ENCODE peak calls at places on chromosomes 3 and 15, in nine cellular contexts. K is MM.1S, Y is OCI-LY7, O is hepatocyte, C is PC-3, G is GM23338, N is SK-N-SH, B is GM23248, X is HCT116. F is an unnamed sample.
A peak's percentile ranks its signal among the peaks of the same experiment; 100 is the strongest.

GRCh38 chr3:152379415-152380042 is 110.8 kb downstream of the MBNL1 start:
- DNase-seq in G (no peak), K (no peak), Y (no peak), N (no peak), X (no peak), C (no peak), B (peak; percentile 39), O (no peak), F (no peak)

GRCh38 chr3:37030573-37030972 is 37.3 kb downstream of the MLH1 start:
- DNase-seq in C (no peak), X (no peak), B (peak; percentile 40), O (no peak), K (no peak), G (no peak), N (no peak), Y (no peak), F (no peak)

GRCh38 chr3:17087509-17087908 is 202.8 kb downstream of the PLCL2 start:
- DNase-seq in G (no peak), O (no peak), C (no peak), X (no peak), Y (no peak), K (no peak), B (no peak), N (no peak), F (no peak)

GRCh38 chr15:59976480-59976879 is 27.6 kb upstream of the FOXB1 start:
- DNase-seq in N (no peak), X (no peak), B (no peak), C (no peak), Y (peak; percentile 69), K (peak; percentile 94), O (no peak), G (no peak), F (no peak)

GRCh38 chr3:48215466-48215865 is 7.8 kb upstream of the CAMP start:
- DNase-seq in O (peak; percentile 40), K (no peak), N (no peak), C (no peak), X (no peak), Y (no peak), G (no peak), B (peak; percentile 63), F (no peak)

GRCh38 chr3:57089043-57089442 is 28.6 kb downstream of the SPATA12 start:
- DNase-seq in X (no peak), Y (no peak), B (no peak), K (no peak), G (no peak), C (no peak), O (no peak), N (no peak), F (no peak)

GRCh38 chr3:39141211-39141995 is 12.0 kb downstream of the CSRNP1 start:
- DNase-seq in G (no peak), X (no peak), N (peak; percentile 50), O (peak; percentile 76), B (peak; percentile 54), Y (no peak), K (no peak), C (peak; percentile 93), F (no peak)

GRCh38 chr15:84685304-84685703 is 27.3 kb upstream of the NMB start:
- DNase-seq in K (no peak), X (peak; percentile 50), O (peak; percentile 22), C (peak; percentile 47), B (peak; percentile 92), G (no peak), Y (no peak), N (no peak), F (no peak)

GRCh38 chr3:153756816-153757215 is 364.4 kb upstream of the ARHGEF26 start:
- DNase-seq in Y (no peak), X (no peak), C (peak; percentile 89), B (peak; percentile 87), K (no peak), O (no peak), N (no peak), G (no peak), F (no peak)

GRCh38 chr15:71191296-71191695 is 76.0 kb downstream of the THSD4 start:
- DNase-seq in G (no peak), N (no peak), Y (no peak), K (no peak), O (no peak), C (no peak), B (peak; percentile 43), X (no peak), F (no peak)

GRCh38 chr15:96068897-96069296 is 261.6 kb upstream of the NR2F2 start:
- DNase-seq in G (no peak), O (no peak), X (no peak), Y (no peak), K (no peak), N (no peak), B (no peak), C (no peak), F (no peak)
- H3K4me1 ChIP-seq in G (no peaks in the 10 kb centered on the region), O (no peaks in the 10 kb centered on the region), X (no peaks in the 10 kb centered on the region), Y (no peaks in the 10 kb centered on the region), K (peaks cover 3% of the 10 kb centered on the region), N (no peaks in the 10 kb centered on the region), B (no peaks in the 10 kb centered on the region), C (peaks cover 9% of the 10 kb centered on the region), F (peaks cover 9% of the 10 kb centered on the region)

DNA sequence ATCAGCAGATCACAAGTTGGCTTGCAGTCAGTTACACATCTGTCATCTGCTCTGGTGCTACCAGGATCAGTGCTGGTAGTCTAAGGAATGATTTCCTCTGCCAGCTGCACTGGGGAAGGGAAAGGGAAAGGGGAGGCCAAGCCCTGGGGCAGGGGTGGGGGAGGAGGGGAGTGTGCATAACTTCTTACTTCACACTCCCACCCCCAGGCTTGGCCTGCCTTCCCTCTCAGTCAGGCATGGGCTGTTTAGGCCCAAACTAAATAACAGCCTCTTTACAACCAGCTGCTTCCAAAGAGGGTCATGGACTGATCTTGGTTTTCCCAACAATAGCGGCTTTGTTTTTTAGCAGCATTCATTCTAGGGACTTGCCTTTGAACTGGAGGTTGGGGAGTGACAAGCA is 86.1 kb upstream of the PSMD6 start:
- DNase-seq in C (no peak), Y (no peak), K (no peak), B (no peak), O (peak; percentile 40), X (no peak), G (no peak), N (no peak), F (peak; percentile 18)
- TF ChIP-seq EZH2phosphoT487 in C (no peak), Y (no peak), K (no peak), B (no peak), O (no peak), X (no peak), G (no peak), N (no peak), F (no peak)

DNA sequence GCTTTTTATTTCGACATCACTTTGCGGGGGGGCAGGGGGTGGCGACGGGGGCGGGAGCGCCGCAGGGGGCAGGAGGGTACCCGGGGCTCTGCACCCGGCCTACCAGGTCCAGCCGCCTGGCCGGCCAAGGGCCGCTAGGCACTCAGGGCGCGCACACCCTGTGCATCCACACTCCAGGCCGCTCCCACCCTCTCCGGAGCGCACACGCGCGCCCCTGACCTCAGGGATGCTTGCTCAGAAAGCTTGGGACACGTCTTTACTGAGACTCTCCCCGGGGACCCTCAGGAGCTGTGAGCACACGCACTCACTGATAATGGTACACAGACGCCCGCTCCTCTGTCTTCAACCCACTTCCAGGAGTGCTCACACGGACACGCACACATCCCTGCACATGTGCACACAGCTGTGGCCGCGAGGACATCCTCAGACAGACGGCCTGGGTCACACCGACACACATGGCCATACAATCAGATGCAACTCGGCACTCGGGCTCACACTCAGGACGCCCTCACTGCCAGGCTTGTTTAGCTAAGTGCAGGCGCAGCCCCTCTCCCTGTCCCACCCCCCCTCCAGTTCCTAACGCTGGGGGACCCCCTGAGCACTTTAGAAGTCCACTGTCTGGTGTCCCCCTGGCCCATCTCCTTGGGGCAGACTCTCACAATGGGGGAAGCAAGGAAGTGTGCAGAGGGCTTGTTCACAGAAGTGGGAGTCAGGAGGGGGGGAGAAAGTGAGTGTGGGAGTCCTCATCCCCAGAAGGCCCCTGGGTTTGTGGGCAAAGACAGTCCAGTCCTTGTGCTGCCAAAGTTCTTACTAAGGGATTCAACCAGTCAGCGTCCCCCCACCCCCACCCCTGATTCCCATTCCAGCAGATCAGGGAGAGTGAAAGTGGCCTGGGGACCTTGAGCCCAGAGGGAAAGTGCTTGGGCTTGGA is 485 bp upstream of the GATA2 start:
- DNase-seq in X (no peak), O (no peak), B (peak; percentile 38), N (peak; percentile 92), Y (no peak), C (no peak), K (no peak), G (no peak), F (peak; percentile 36)
- H3K4me1 ChIP-seq in X (peaks cover 4% of the 10 kb centered on the region), O (peaks cover 26% of the 10 kb centered on the region), B (no peaks in the 10 kb centered on the region), N (no peaks in the 10 kb centered on the region), Y (no peaks in the 10 kb centered on the region), C (no peaks in the 10 kb centered on the region), K (peaks cover 4% of the 10 kb centered on the region), G (peaks cover 42% of the 10 kb centered on the region), F (peaks cover 39% of the 10 kb centered on the region)

GRCh38 chr3:11768604-11769003 is 78.1 kb downstream of the TAMM41 start:
- DNase-seq in C (no peak), O (no peak), G (no peak), B (no peak), K (no peak), Y (no peak), N (no peak), X (no peak), F (no peak)

GRCh38 chr3:11769704-11770103 is 77.0 kb downstream of the TAMM41 start:
- DNase-seq in N (no peak), Y (no peak), G (peak; percentile 6), C (no peak), K (no peak), X (no peak), O (no peak), B (no peak), F (no peak)

GRCh38 chr3:11770105-11770476 is 76.6 kb downstream of the TAMM41 start:
- DNase-seq in C (no peak), G (peak; percentile 44), B (peak; percentile 28), O (peak; percentile 9), Y (no peak), N (peak; percentile 19), K (no peak), X (no peak), F (no peak)

GRCh38 chr3:11774296-11774877 is 72.3 kb downstream of the TAMM41 start:
- DNase-seq in G (peak; percentile 89), N (peak; percentile 76), Y (peak; percentile 7), O (peak; percentile 75), K (no peak), C (peak; percentile 74), B (peak; percentile 56), X (peak; percentile 45), F (peak; percentile 79)

DNA sequence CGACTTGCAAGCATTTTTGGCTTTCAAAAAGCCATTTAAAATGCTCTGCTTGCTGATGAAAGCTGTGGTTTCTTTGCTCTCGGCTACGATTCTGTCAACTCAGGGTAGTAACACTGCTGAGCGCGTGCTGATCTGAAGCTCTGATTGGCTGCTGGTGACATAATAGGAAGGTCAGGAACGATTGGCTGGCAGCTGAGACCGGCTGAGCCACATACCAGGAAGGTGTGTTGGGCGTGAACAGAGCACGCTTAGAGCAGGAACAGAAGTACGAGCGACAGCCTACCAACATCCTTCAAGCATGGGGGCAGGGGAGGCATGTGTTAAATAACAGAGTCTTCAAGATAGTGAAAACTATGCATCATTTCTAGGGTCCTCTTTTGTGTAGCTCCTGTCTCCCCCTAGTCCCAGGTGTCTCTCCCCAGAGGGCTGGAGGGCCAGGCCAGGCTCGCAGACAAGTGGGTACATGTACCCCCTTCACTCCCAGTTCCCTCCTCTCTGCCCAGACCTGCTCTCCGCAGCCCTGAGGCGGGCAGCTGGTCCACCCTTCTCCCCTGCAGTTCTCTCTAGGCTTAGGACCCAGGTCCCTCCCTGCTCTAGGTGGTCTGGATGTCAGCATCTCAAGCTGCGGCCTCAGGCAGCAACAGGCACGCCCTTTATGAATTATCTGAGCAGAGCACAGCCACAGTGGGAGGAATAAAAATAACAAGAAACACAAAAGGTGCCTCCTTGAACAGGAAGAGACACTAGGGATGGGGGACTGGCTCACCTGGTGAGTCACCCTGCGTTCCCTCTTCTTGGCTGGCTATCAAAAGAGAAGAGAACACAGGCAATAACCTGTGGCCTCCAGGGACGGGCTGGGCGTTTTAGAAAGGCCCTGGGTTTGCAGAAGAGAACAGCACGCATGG is 76.0 kb downstream of the TAMM41 start:
- DNase-seq in X (peak; percentile 87), O (peak; percentile 94), C (peak; percentile 97), B (peak; percentile 89), N (peak; percentile 62), Y (peak; percentile 8), K (peak; percentile 86), G (peak; percentile 96), F (peak; percentile 85)
- TF ChIP-seq EZH2phosphoT487 in X (no peak), O (no peak), C (no peak), B (no peak), N (no peak), Y (no peak), K (no peak), G (no peak), F (no peak)